ENCODE peak calls at places on chromosome 7, in six cellular contexts. O is lung, X is endodermal cell, P is spleen, Y is heart right ventricle, U is mesendoderm. G is an unnamed sample.

GRCh38 chr7:6654113-6654841 is 17.2 kb downstream of the ZNF316 start:
- DNase-seq in O (no peak), X (peak; percentile 24), P (no peak), Y (no peak), U (no peak), G (no peak)

GRCh38 chr7:139457153-139457946 is 26.1 kb downstream of the KLRG2 start:
- DNase-seq in O (no peak), X (no peak), P (no peak), Y (no peak), U (peak; percentile 32), G (no peak)

GRCh38 chr7:92945840-92946239 is 109.5 kb upstream of the CDK6 start:
- DNase-seq in O (no peak), X (no peak), P (no peak), Y (no peak), U (no peak), G (no peak)

GRCh38 chr7:66301737-66302136 is 96.6 kb downstream of the TPST1 start:
- DNase-seq in O (no peak), X (no peak), P (no peak), Y (no peak), U (no peak), G (no peak)

GRCh38 chr7:117274951-117275350 is 47.9 kb downstream of the WNT2 start:
- DNase-seq in O (no peak), X (no peak), P (no peak), Y (no peak), U (no peak), G (no peak)

GRCh38 chr7:70082026-70082655 is 483.9 kb downstream of the AUTS2 start:
- DNase-seq in O (no peak), X (no peak), P (no peak), Y (no peak), U (no peak), G (no peak)

GRCh38 chr7:42262907-42263466 is 26.0 kb upstream of the GLI3 start:
- DNase-seq in O (no peak), X (peak; percentile 49), P (no peak), Y (peak; percentile 44), U (peak; percentile 4), G (no peak)

GRCh38 chr7:75987026-75987804 is 7.2 kb downstream of the TMEM120A start:
- DNase-seq in O (no peak), X (no peak), P (peak; percentile 70), Y (no peak), U (no peak), G (no peak)

GRCh38 chr7:143003393-143004051 is 23.4 kb downstream of the OR9A2 start:
- DNase-seq in O (no peak), X (no peak), P (no peak), Y (no peak), U (peak; percentile 58), G (no peak)

GRCh38 chr7:5345671-5346070 is 62.9 kb downstream of the SLC29A4 start:
- DNase-seq in O (no peak), X (no peak), P (no peak), Y (no peak), U (no peak), G (no peak)

GRCh38 chr7:7103343-7104313 is 78.7 kb upstream of the C1GALT1 start:
- DNase-seq in O (no peak), X (no peak), P (peak; percentile 70), Y (no peak), U (peak; percentile 72), G (no peak)

GRCh38 chr7:102146122-102146521 is 140.5 kb upstream of the SH2B2 start:
- DNase-seq in O (no peak), X (no peak), P (no peak), Y (peak; percentile 60), U (no peak), G (no peak)

GRCh38 chr7:18201349-18201748 is 173.7 kb upstream of the PRPS1L1 start:
- DNase-seq in O (no peak), X (no peak), P (peak; percentile 56), Y (no peak), U (no peak), G (no peak)

GRCh38 chr7:139231513-139232376 is 708 bp downstream of the UBN2 start:
- DNase-seq in O (peak; percentile 37), X (peak; percentile 76), P (peak; percentile 87), Y (peak; percentile 21), U (peak; percentile 50), G (no peak)

GRCh38 chr7:78760620-78761355 is 692.7 kb downstream of the MAGI2 start:
- DNase-seq in O (no peak), X (no peak), P (no peak), Y (no peak), U (no peak), G (no peak)

DNA sequence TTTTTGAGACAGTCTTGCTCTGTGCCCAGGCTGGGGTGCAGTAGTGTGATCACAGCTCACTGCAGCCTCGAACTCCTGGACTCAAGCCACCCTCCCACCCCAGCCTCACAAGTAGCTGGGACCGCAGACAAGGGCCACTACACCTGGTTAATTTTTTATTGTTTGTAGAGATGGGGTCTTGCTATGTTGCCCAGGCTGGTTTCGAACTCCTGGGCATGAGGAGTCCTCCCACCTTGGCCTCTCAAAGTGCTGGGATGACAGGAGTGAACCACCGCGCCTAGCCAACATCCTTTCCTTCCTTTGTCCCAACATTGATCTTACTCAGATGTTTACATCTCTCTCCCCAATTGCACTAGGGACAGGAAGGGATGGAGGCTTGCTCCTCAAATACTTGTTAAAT is 3.3 kb downstream of the GTF2IRD1 start:
- DNase-seq in O (no peak), X (no peak), P (no peak), Y (no peak), U (no peak), G (no peak)
- H3K27ac ChIP-seq in O (peak overlapping the region; percentile 47), X (no peak overlapping the region), P (no peak overlapping the region), Y (peak overlapping the region; percentile 91), U (no peak overlapping the region), G (peak overlapping the region; percentile 97)

DNA sequence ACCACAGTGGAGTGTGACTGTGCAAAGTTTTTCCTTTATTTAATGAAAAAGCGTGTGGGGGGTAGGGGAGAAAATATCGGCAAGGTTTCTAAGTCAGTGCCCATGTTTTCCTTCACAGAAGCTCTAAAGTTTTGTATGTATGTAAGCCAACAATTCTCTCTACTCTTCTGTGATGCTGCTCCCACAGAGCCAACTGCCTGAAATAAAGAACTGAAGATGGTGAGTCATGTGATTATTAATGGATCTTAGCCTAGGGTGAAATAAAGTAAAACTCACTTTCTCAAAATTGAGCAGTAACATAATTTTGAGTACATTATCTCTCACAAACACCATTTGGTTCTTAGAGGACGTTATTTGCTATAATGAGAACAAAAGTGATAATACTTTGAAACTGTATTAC is 143.7 kb downstream of the ELMO1 start:
- DNase-seq in O (no peak), X (no peak), P (no peak), Y (no peak), U (no peak), G (no peak)
- H3K4me3 ChIP-seq in O (no peak overlapping the region), X (no peak overlapping the region), P (no peak overlapping the region), Y (no peak overlapping the region), U (no peak overlapping the region), G (no peak overlapping the region)

GRCh38 chr7:128234475-128234874 is 6.6 kb upstream of the LEP start:
- DNase-seq in O (no peak), X (no peak), P (no peak), Y (no peak), U (no peak), G (no peak)

GRCh38 chr7:128233471-128233870 is 7.6 kb upstream of the LEP start:
- DNase-seq in O (no peak), X (no peak), P (no peak), Y (no peak), U (no peak), G (no peak)

GRCh38 chr7:128227246-128227645 is 13.8 kb upstream of the LEP start:
- DNase-seq in O (no peak), X (no peak), P (no peak), Y (no peak), U (no peak), G (no peak)

GRCh38 chr7:128231677-128232076 is 9.4 kb upstream of the LEP start:
- DNase-seq in O (no peak), X (no peak), P (no peak), Y (no peak), U (no peak), G (no peak)

GRCh38 chr7:128231021-128231420 is 10.1 kb upstream of the LEP start:
- DNase-seq in O (no peak), X (no peak), P (no peak), Y (no peak), U (no peak), G (no peak)
- H3K27me3 ChIP-seq in O (no peaks in the 10 kb centered on the region), X (peaks cover 31% of the 10 kb centered on the region), P (no peaks in the 10 kb centered on the region), Y (peaks cover 79% of the 10 kb centered on the region), U (no peaks in the 10 kb centered on the region), G (no peaks in the 10 kb centered on the region)

GRCh38 chr7:28823582-28823981 is 134.5 kb downstream of the TRIL start:
- DNase-seq in O (no peak), X (no peak), P (no peak), Y (no peak), U (no peak), G (no peak)
- H3K27ac ChIP-seq in O (no peak overlapping the region), X (no peak overlapping the region), P (no peak overlapping the region), Y (no peak overlapping the region), U (no peak overlapping the region), G (no peak overlapping the region)

DNA sequence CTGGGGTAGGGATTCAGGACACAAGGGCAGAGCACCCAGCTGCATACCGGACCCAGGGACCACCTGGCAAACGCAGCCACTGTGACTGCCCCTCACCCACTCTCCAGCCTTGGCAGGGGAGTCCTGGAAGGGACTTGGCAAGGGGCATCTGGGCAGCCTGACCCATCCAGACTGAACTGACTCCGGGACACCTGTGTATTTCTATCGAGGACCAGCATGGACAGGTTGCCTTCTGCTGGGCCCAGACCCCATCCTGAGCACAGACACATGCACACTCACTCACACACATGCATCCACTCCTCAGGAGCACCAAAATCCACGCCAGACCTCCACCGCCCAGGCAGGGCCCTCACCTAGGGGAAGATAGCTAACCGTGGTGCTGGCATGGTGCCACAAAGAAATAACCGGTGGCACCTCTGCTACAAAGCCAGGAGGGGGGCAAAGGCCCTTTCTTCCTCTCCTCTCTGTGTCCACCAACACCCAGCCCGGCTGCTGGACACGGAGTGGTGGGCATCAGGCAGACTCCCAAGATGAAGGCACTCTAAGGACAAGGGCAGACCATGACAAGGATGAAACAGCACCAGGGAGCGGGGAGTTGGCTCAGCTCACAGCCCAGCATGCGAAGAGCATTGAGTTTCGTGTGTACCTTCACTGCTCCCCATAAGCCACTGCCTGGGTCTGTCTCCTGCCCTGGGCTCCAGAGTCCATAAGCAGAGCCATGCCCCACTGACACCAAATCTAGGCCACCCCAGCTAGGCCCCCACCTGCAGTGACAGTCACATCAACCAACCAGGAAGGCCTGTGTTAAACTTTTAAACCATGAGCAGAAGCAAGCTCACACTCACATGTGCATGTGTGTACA is 35.3 kb downstream of the KCNH2 start:
- DNase-seq in O (no peak), X (no peak), P (no peak), Y (no peak), U (no peak), G (no peak)
- H3K4me3 ChIP-seq in O (no peak overlapping the region), X (no peak overlapping the region), P (no peak overlapping the region), Y (no peak overlapping the region), U (no peak overlapping the region), G (no peak overlapping the region)